ENCODE peak calls at places on chromosomes 1 and 21, in seven cellular contexts. C is neural progenitor cell, K is GM23338, B is HCT116, X is GM23248, U is PC-3, F is MM.1S. H is an unnamed sample.

GRCh38 chr1:162151900-162152829 is 82.7 kb downstream of the NOS1AP start:
- DNase-seq in K (no peak), U (no peak), C (no peak), B (no peak), F (no peak), X (no peak), H (peak; percentile 74)

GRCh38 chr1:243917863-243918565 is 68.0 kb upstream of the AKT3 start:
- DNase-seq in U (peak; percentile 52), C (peak; percentile 19), X (peak; percentile 68), F (peak; percentile 24), B (no peak), K (peak; percentile 5), H (no peak)

GRCh38 chr21:42669069-42669468 is 15.6 kb downstream of the PDE9A start:
- DNase-seq in K (peak; percentile 79), X (peak; percentile 14), C (no peak), U (peak; percentile 52), F (no peak), B (no peak), H (no peak)

GRCh38 chr1:162632234-162632666 is at the start of gene DDR2:
- DNase-seq in F (no peak), C (no peak), X (peak; percentile 96), U (no peak), B (no peak), K (peak; percentile 45), H (peak; percentile 80)

GRCh38 chr21:33801424-33802405 is 113.9 kb downstream of the ATP5PO start:
- DNase-seq in B (peak; percentile 44), X (peak; percentile 84), U (peak; percentile 98), C (peak; percentile 66), K (peak; percentile 41), F (peak; percentile 83), H (peak; percentile 22)

GRCh38 chr1:65525297-65526048 is 105.0 kb downstream of the LEPR start:
- DNase-seq in C (peak; percentile 61), X (peak; percentile 40), B (no peak), U (no peak), F (no peak), K (peak; percentile 45), H (peak; percentile 20)

GRCh38 chr1:186139115-186139514 is 235.9 kb downstream of the TPR start:
- DNase-seq in C (no peak), F (no peak), U (no peak), B (no peak), K (no peak), X (no peak), H (no peak)

GRCh38 chr1:21517161-21517589 is 8.0 kb downstream of the ALPL start:
- DNase-seq in U (no peak), X (no peak), F (no peak), C (no peak), B (no peak), K (no peak), H (no peak)

GRCh38 chr1:56584910-56585528 is 5.7 kb upstream of the PLPP3 start:
- DNase-seq in K (peak; percentile 80), U (peak; percentile 78), X (peak; percentile 81), F (peak; percentile 50), C (peak; percentile 69), B (peak; percentile 39), H (peak; percentile 73)

GRCh38 chr21:43778469-43779335 is 2.6 kb upstream of the CSTB start:
- DNase-seq in U (peak; percentile 97), B (no peak), F (no peak), X (no peak), K (peak; percentile 45), C (no peak), H (no peak)

GRCh38 chr1:211680752-211681327 is 5.4 kb upstream of the NEK2 start:
- DNase-seq in B (peak; percentile 85), F (peak; percentile 94), K (peak; percentile 84), C (peak; percentile 85), X (peak; percentile 94), U (peak; percentile 94), H (peak; percentile 93)

DNA sequence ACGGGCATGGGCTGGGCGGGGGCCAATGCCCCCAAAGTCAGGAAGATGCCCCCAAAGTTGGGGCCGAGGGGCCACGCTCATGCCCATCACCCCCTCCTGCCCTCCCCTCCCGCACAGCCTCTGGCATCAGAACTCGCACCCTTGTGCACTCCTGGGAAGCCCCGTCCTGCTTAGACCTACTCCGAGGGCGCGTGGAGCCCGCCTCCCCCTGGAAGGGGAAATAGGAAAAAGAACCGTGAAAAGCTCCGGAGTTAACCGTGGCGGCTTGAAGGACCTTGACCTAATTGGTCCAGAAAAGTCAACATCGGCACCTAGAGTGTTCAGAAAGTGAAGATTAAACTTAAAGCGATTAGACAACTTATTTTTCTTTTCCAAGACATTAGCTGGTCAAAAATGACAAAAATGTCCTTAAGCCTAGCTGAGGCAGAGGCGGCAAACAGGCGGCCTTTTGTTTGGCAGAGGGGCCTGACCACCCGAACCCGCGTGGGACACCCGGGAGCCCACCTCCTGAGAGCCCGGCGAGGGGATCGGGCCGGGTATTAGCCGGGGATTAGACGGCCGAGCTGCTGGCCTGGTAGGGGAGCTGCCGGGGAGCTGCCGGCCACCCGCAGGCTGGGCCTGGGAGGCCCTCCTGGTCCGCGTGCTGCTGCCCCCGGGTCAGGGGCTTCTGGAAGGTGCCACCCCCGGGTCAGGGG is 65.5 kb downstream of the PRDM16 start:
- DNase-seq in C (peak; percentile 56), F (no peak), B (no peak), X (no peak), U (no peak), K (no peak), H (peak; percentile 38)
- TF ChIP-seq EZH2 in C (no peak), F (peak; percentile 73), B (no peak), X (no peak), U (no peak), K (no peak), H (no peak)

GRCh38 chr1:14887936-14888335 is 265.6 kb upstream of the TMEM51 start:
- DNase-seq in F (no peak), K (no peak), B (no peak), X (no peak), C (peak; percentile 80), U (no peak), H (no peak)
- TF ChIP-seq EZH2phosphoT487 in F (no peak), K (no peak), B (no peak), X (no peak), C (no peak), U (no peak), H (no peak)

GRCh38 chr1:156498447-156499193 is 2.0 kb downstream of the MEF2D start:
- DNase-seq in X (peak; percentile 66), B (no peak), F (no peak), C (no peak), U (peak; percentile 41), K (peak; percentile 60), H (no peak)
- H2AFZ ChIP-seq in X (no peak overlapping the region), B (no peak overlapping the region), F (no peak overlapping the region), C (no peak overlapping the region), U (no peak overlapping the region), K (no peak overlapping the region), H (no peak overlapping the region)

DNA sequence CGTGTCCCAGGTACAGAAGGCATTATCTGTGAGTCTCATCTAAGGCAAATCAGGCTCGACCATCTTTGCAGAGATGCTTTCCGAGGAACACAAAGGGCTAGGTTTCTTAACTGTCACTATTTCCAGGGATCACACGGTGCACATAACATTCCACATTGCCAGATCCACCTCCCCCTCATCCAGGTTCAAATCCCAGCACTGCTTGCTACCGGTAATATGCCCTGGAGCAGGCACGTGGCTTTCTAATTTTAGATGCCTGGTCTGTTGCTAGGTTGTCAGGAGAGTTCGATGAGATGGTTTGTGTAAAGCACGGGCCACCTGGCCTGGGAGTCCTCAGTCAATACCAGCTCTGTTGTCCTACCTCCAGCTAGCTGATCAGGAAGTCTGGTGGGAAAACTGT is 598.6 kb downstream of the NPHP4 start:
- DNase-seq in F (no peak), X (no peak), C (no peak), K (no peak), B (no peak), U (no peak), H (no peak)
- TF ChIP-seq EZH2 in F (no peak), X (no peak), C (no peak), K (no peak), B (no peak), U (no peak), H (no peak)

DNA sequence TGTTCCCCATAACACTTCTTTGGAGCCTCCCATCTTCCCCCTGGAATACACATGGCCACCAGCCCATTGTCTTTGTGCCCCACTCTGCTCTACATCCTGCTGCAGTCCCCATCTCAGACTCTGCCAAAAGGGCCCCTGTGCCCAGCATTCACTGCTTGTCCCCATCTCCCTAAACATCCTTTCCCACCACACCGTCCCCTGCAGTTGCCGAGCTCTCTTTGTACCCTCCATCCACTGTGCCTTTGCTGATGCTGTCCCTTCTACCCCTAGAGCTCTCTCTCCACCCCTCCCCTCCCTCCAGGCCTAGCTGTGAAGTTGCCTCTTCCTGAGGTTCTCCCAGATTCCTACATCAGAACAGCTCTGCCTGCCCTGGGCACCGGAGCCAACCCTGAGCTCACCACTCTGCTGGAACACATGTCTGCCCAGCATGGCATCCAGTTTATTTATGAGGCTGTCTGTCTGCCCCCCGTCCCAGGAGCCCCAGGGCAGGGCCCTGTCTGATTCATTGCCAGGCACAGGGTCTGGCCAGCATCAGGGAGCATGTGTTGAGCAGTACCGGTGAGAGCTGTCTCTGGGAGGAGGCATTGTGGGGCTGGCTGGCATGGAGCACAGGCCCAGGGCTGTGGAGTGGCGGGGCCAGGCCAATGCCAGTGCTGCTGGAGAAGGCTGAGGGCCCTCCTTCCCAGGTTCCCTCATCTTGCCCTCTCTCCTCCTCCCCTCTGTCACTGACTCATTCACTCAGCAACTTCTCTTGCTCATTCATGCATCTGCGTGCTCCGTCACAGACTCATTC is 28.8 kb downstream of the EDN2 start:
- DNase-seq in C (no peak), U (no peak), X (peak; percentile 86), F (no peak), K (no peak), B (no peak), H (peak; percentile 65)
- TF ChIP-seq EZH2phosphoT487 in C (no peak), U (no peak), X (no peak), F (no peak), K (no peak), B (no peak), H (no peak)

GRCh38 chr1:47837046-47837830 is 159.9 kb downstream of the TRABD2B start:
- DNase-seq in U (no peak), B (no peak), K (no peak), C (no peak), F (no peak), X (no peak), H (no peak)

GRCh38 chr1:47837866-47838561 is 159.2 kb downstream of the TRABD2B start:
- DNase-seq in C (no peak), B (no peak), K (no peak), U (no peak), X (no peak), F (no peak), H (peak; percentile 30)

GRCh38 chr1:47834326-47834725 is 162.9 kb downstream of the TRABD2B start:
- DNase-seq in U (no peak), B (no peak), F (no peak), X (no peak), K (no peak), C (no peak), H (no peak)

GRCh38 chr1:47838562-47839459 is 158.4 kb downstream of the TRABD2B start:
- DNase-seq in K (no peak), X (no peak), F (no peak), B (no peak), U (no peak), C (no peak), H (no peak)

DNA sequence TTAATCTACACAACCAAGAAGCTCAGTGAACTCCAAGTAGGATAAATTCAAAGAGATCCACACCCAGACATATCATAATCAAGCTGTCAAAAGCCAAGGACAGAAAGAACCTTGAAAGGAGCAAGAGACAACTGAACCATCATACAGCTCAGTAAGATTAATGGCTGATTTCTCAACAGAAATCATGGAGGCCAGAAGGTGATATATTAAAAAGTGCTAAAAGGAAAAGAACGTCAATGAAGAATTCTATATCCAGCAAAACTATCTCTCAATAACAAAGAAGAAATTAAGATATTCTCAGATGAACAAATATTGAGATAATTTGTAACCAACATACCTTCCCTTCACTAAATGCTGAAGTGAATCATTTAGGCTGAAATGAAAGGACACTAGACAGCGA is 161.8 kb downstream of the TRABD2B start:
- DNase-seq in U (no peak), X (no peak), F (no peak), K (no peak), C (no peak), B (no peak), H (no peak)
- H2AFZ ChIP-seq in U (no peak overlapping the region), X (no peak overlapping the region), F (no peak overlapping the region), K (no peak overlapping the region), C (no peak overlapping the region), B (no peak overlapping the region), H (no peak overlapping the region)

H was measured in hepatocyte.